ENCODE peak calls at places on chromosome 16, in four cellular contexts. X, C, P and H are unnamed samples.
A peak's percentile ranks its signal among the peaks of the same experiment; 100 is the strongest.

GRCh38 chr16:78962457-78962929 is 638.0 kb downstream of the MAF start:
- DNase-seq in X (no peak), C (peak; percentile 60), P (no peak), H (no peak)

GRCh38 chr16:27671410-27671809 is 121.5 kb downstream of the KATNIP start:
- DNase-seq in X (peak; percentile 41), C (no peak), P (no peak), H (peak; percentile 22)

GRCh38 chr16:46629331-46629843 is 8.2 kb upstream of the SHCBP1 start:
- DNase-seq in X (peak; percentile 60), C (no peak), P (peak; percentile 39), H (no peak)

GRCh38 chr16:64417711-64418227 is 704.1 kb downstream of the CDH11 start:
- DNase-seq in X (no peak), C (no peak), P (no peak), H (no peak)

GRCh38 chr16:11743308-11744074 is 834 bp upstream of the TXNDC11 start:
- DNase-seq in X (peak; percentile 98), C (no peak), P (no peak), H (no peak)

GRCh38 chr16:79656537-79657115 is 56.1 kb upstream of the MAF start:
- DNase-seq in X (no peak), C (no peak), P (no peak), H (no peak)

GRCh38 chr16:85451646-85452363 is 161.3 kb upstream of the GSE1 start:
- DNase-seq in X (no peak), C (no peak), P (no peak), H (no peak)

GRCh38 chr16:27430923-27431484 is 29.0 kb downstream of the IL21R start:
- DNase-seq in X (no peak), C (no peak), P (peak; percentile 75), H (no peak)

GRCh38 chr16:813204-813915 is 12.8 kb upstream of the GNG13 start:
- DNase-seq in X (peak; percentile 12), C (no peak), P (peak; percentile 84), H (peak; percentile 80)

GRCh38 chr16:73058616-73059409 is 10.9 kb upstream of the ZFHX3 start:
- DNase-seq in X (no peak), C (no peak), P (peak; percentile 24), H (peak; percentile 71)
- TF ChIP-seq MAX in X (peak; percentile 1), C (no peak), P (no peak), H (no peak)

GRCh38 chr16:81894592-81894991 is 115.5 kb downstream of the PLCG2 start:
- DNase-seq in X (no peak), C (no peak), P (no peak), H (no peak)
- TF ChIP-seq CREB1 in X (no peak), C (no peak), P (no peak), H (no peak)

DNA sequence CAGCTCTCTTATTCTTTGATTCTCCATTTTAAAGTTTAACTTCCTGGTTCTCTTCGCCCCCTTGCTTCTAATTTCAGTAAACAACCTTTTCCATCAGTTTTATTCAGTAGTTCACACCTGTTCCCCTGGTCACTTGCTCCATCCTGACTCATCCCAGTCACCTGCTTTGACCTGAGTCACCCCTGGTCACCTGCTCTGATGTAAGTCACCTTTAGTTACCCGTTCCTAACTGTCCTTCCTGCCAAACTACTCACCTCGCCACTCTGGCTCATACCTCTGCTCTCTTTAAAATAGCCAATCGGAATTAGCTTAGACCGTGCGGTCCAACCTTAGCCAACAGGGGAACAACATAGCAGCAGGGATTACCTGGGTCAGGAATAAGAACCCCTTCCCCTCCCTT is 4.7 kb upstream of the NLRC5 start:
- DNase-seq in X (no peak), C (no peak), P (no peak), H (no peak)
- TF ChIP-seq ESRRA in X (no peak), C (no peak), P (no peak), H (no peak)

DNA sequence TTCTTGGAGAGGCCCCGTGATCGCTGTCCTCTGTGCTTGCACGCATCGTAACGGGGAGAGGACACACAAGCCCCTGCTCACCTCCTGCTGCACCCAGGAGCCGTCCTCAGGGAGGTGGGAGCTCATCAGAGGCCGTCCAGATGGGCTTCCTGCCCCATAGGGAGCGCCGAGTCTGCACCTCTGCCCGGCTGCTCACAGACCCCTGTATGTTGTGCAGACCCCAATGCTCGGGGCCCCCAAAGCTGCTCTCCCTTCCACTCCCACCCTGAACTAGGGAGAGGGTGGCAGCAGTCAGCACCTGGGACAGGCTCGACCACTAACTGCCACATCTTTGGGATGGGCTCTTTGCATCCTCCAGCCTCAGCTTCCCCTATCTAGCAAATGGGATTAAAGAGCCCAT is 4.4 kb upstream of the ZNF469 start:
- DNase-seq in X (no peak), C (no peak), P (no peak), H (no peak)
- TF ChIP-seq MAX in X (no peak), C (no peak), P (no peak), H (no peak)

GRCh38 chr16:50538411-50539052 is 9.7 kb upstream of the NKD1 start:
- DNase-seq in X (no peak), C (no peak), P (no peak), H (no peak)
- TF ChIP-seq CREB1 in X (no peak), C (no peak), P (no peak), H (no peak)

DNA sequence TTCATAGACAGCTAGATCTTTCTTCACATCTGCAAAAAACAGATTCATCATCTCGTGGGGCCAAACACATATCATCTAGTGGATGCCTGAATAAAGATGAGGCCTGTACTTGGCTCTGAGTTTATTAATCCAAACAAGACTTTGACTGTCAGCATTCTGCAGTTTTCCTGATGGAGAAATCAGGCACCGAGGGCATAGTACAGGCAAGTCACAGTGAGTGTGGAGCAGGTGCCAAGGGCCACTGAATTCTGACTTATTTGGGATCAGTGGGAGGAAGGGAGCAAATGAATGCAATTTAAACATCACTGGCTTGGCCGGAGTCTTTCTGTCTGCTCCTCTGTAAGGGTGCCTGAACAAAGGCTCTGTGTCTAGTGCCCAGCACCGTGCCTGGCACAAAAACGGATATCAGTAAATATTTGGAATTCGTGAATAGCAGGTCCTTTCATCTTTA is 975 bp downstream of the CFAP20 start:
- DNase-seq in X (peak; percentile 34), C (no peak), P (no peak), H (no peak)
- TF ChIP-seq ESRRA in X (no peak), C (no peak), P (no peak), H (no peak)

DNA sequence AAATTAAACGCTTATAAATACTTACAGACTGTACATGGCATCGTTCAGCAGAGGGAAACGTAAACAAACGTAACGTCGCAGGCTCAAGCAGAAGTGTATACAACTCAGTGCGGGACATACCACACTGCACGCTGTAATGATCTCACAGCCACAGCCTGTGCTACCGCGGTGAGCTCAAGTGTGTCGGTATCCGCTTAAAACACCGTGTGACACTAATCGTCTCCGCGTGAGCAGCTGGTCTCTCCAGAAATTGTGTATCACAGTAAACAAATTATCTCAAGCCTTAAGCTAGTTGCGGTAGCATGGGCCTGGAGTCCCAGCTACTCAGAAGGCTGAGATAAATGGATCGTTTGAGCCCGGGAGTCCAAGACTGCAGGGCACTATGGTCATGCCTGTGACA is 115.3 kb downstream of the ANKRD11 start:
- DNase-seq in X (no peak), C (no peak), P (no peak), H (no peak)
- TF ChIP-seq MAX in X (no peak), C (no peak), P (no peak), H (no peak)